ENCODE peak calls at places on chromosomes 16 and 17, in six cellular contexts. O is adipocyte, R is lung, E is A549, M is Peyer's patch, T is uterus. K is an unnamed sample.

GRCh38 chr17:76938009-76938408 is 69.8 kb downstream of the MGAT5B start:
- DNase-seq in T (no peak), R (no peak), O (no peak), M (no peak), E (no peak), K (no peak)

GRCh38 chr17:43799047-43799446 is 18.8 kb downstream of the CFAP97D1 start:
- DNase-seq in O (no peak), E (no peak), M (no peak), T (no peak), R (no peak), K (no peak)

GRCh38 chr16:86345521-86345920 is 164.8 kb upstream of the FOXF1 start:
- DNase-seq in R (no peak), E (no peak), O (no peak), M (no peak), T (no peak), K (no peak)

GRCh38 chr17:65850486-65850885 is 289.0 kb upstream of the AXIN2 start:
- DNase-seq in E (peak; percentile 31), M (no peak), R (no peak), T (no peak), O (peak; percentile 1), K (no peak)

GRCh38 chr17:17422641-17423040 is 54.2 kb upstream of the MED9 start:
- DNase-seq in M (no peak), E (no peak), R (no peak), T (no peak), O (no peak), K (no peak)

GRCh38 chr16:55942821-55943220 is 67.6 kb upstream of the CES5A start:
- DNase-seq in T (no peak), E (no peak), M (no peak), O (no peak), R (no peak), K (no peak)

GRCh38 chr17:45307290-45308015 is 9.4 kb downstream of the MAP3K14 start:
- DNase-seq in M (no peak), R (no peak), O (peak; percentile 94), E (peak; percentile 69), T (peak; percentile 49), K (no peak)

GRCh38 chr17:75319818-75320691 is 30.8 kb upstream of the SLC25A19 start:
- DNase-seq in M (peak; percentile 50), E (no peak), R (no peak), T (no peak), O (no peak), K (no peak)

GRCh38 chr16:53031323-53031942 is 21.3 kb downstream of the CHD9NB start:
- DNase-seq in T (no peak), O (no peak), E (no peak), R (no peak), M (no peak), K (peak; percentile 43)

GRCh38 chr16:81707411-81708321 is 71.4 kb upstream of the PLCG2 start:
- DNase-seq in E (peak; percentile 63), R (no peak), T (no peak), M (no peak), O (peak; percentile 28), K (no peak)

GRCh38 chr17:17143501-17143900 is 62.6 kb downstream of the PLD6 start:
- DNase-seq in R (no peak), M (no peak), T (no peak), E (no peak), O (no peak), K (no peak)

GRCh38 chr16:4695473-4696171 is 2.3 kb downstream of the NUDT16L1 start:
- DNase-seq in E (no peak), O (no peak), M (no peak), R (no peak), T (no peak), K (no peak)

GRCh38 chr16:77962689-77963088 is 59.7 kb upstream of the CLEC3A start:
- DNase-seq in T (no peak), R (no peak), O (no peak), M (no peak), E (no peak), K (no peak)

GRCh38 chr16:17380613-17381012 is 90.1 kb downstream of the XYLT1 start:
- DNase-seq in R (no peak), M (no peak), T (no peak), O (peak; percentile 41), E (no peak), K (no peak)

GRCh38 chr17:70332811-70333210 is 163.5 kb downstream of the KCNJ2 start:
- DNase-seq in R (no peak), E (no peak), M (no peak), T (no peak), O (no peak), K (no peak)

DNA sequence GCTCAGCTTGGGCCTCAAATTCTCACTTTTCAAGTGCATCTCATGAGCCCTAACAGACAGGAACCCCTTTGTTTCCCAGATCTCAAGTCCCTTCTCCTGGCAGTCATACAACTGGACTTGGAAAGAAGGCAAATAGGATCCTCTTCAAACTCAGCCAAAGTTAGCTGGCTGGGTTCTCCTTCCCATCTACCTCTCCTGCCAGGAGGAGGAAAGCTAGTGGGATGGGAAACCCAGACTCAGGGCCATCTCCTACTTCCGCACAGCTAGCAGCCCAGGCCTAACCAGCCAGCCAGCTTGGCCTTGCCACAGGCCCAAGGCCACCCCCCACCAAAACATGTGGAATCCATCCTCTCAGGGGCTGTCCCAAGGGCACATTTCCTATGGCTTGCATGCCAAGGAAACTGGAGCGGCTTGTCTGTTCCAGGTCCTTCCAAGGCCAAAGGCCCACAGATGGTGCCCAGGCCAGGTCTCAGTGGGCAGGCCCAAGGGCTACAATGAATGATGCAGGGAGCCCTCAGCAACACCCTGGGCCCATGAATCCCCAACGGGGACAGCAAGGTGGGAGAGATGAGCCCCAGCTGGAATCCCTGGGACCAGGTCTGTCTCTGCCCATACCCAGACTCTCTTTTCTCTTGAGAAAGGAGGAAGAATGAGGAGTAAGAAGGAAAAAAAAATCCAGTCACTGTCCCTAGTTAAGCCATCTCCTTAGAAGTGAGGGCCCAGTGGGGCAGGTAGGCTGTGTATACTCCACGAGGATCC is 1.7 kb downstream of the SMARCD2 start:
- DNase-seq in R (no peak), M (no peak), T (no peak), E (no peak), O (no peak), K (no peak)
- H3K4me3 ChIP-seq in R (no peak overlapping the region), M (peak overlapping the region; percentile 86), T (peak overlapping the region; percentile 70), E (peak overlapping the region; percentile 89), O (peak overlapping the region; percentile 96), K (peak overlapping the region; percentile 76)

DNA sequence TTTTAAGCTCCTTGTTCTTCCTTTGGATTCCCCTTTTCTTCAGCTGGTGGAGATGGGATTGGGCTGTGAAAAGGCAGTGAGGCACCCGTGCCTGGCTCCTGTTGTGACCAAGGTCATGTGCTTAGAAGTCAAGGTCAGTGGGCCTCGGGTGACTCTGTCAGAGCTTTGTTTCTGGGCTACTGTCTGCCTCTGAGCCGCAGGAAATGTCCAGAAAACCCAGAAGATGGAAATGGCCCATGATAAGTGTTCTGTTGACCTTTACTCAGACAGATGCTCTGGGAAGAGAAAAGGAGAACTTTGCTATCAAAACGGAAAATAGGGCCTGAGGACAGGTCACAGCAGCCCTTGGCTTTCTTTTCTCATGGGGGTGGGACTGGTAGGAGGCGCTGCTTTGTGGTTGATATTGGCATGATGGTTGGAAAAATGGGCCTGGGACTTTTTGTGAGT is 2.9 kb downstream of the ABCC1 start:
- DNase-seq in R (no peak), E (no peak), T (no peak), M (no peak), O (no peak), K (no peak)
- H3K4me1 ChIP-seq in R (peaks cover 8% of the 10 kb centered on the region), E (peaks cover 73% of the 10 kb centered on the region), T (peaks cover 10% of the 10 kb centered on the region), M (peaks cover 14% of the 10 kb centered on the region), O (peaks cover 41% of the 10 kb centered on the region), K (peaks cover 17% of the 10 kb centered on the region)

DNA sequence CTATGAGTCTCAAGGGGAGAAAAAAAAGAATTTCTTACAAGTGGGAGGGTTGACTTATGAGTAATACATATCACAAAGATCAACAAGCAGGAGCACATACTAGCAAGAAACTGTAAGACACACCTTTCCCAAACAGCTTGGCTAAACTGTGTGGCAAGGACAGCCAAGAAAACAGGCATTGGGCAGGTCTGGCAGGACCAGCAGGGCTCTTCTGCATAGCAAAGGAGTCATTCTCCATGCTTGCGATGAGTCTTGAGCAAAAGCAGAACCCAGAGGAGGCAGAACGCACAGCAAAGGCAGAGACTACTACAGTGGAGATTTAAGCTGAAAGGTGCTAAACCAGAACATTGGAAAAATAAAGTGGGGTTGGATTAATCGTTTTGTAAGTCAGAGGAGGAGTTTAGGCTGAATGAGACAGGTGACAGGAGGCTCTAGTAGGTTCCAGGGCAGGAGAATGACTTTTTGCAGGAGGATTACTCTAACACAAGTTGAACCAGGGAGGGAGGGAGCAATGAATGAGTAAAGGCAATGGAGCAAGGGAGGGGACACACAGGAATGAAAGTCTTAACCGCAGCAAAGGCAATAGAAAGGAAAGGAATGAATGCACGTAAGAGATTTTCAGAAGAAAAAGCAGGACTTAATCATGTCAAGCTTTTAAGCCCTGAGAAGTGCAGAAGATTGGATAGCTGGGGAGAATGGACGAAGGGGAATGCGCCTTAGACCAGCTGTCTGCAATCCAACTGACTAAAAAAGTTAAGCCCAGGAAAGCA is 2.7 kb downstream of the N4BP1 start:
- DNase-seq in M (no peak), E (peak; percentile 37), R (peak; percentile 74), T (no peak), O (peak; percentile 68), K (no peak)
- H3K4me3 ChIP-seq in M (no peak overlapping the region), E (no peak overlapping the region), R (no peak overlapping the region), T (no peak overlapping the region), O (peak overlapping the region; percentile 97), K (no peak overlapping the region)

GRCh38 chr17:79923974-79924638 is 84.9 kb upstream of the CBX4 start:
- DNase-seq in E (peak; percentile 77), M (no peak), T (no peak), O (peak; percentile 27), R (no peak), K (peak; percentile 90)

GRCh38 chr17:79926308-79927135 is 87.3 kb upstream of the CBX4 start:
- DNase-seq in E (no peak), O (no peak), M (no peak), R (no peak), T (no peak), K (no peak)

GRCh38 chr17:79926002-79926307 is 86.7 kb upstream of the CBX4 start:
- DNase-seq in O (no peak), M (no peak), E (no peak), T (no peak), R (no peak), K (no peak)

GRCh38 chr17:79924639-79924976 is 85.4 kb upstream of the CBX4 start:
- DNase-seq in R (no peak), T (no peak), O (no peak), M (no peak), E (no peak), K (no peak)

GRCh38 chr17:79925242-79925957 is 86.2 kb upstream of the CBX4 start:
- DNase-seq in E (peak; percentile 69), T (no peak), R (peak; percentile 79), M (no peak), O (peak; percentile 47), K (no peak)
- H3K4me1 ChIP-seq in E (peaks cover 19% of the 10 kb centered on the region), T (peaks cover 4% of the 10 kb centered on the region), R (peaks cover 11% of the 10 kb centered on the region), M (no peaks in the 10 kb centered on the region), O (no peaks in the 10 kb centered on the region), K (no peaks in the 10 kb centered on the region)

GRCh38 chr16:73043828-73044493 is 4.0 kb downstream of the ZFHX3 start:
- DNase-seq in R (no peak), T (no peak), E (no peak), O (peak; percentile 53), M (no peak), K (peak; percentile 69)
- H3K4me3 ChIP-seq in R (no peak overlapping the region), T (no peak overlapping the region), E (no peak overlapping the region), O (peak overlapping the region; percentile 37), M (no peak overlapping the region), K (no peak overlapping the region)

GRCh38 chr17:50866950-50867855 is 1.0 kb upstream of the TOB1 start:
- DNase-seq in O (peak; percentile 96), M (peak; percentile 95), T (peak; percentile 90), R (peak; percentile 97), E (peak; percentile 99), K (peak; percentile 91)
- H3K4me1 ChIP-seq in O (peaks cover 32% of the 10 kb centered on the region), M (peaks cover 6% of the 10 kb centered on the region), T (no peaks in the 10 kb centered on the region), R (no peaks in the 10 kb centered on the region), E (peaks cover 26% of the 10 kb centered on the region), K (peaks cover 19% of the 10 kb centered on the region)